ENCODE peak calls at places on chromosomes 7 and 10, in five cellular contexts. J, S, Z, D and W are unnamed samples. For H3K9me3 and H3K27me3, the result is how much of the 10 kb centered on the place peaks cover.

GRCh38 chr7:5481241-5482019 is 57.8 kb upstream of the TNRC18 start:
- DNase-seq in J (no peak), S (no peak), Z (no peak), D (no peak), W (no peak)

GRCh38 chr10:59143550-59143949 is 32.9 kb upstream of the PHYHIPL start:
- DNase-seq in J (no peak), S (no peak), Z (no peak), D (no peak), W (no peak)

GRCh38 chr7:51121945-51122425 is 194.6 kb downstream of the COBL start:
- DNase-seq in J (peak), S (no peak), Z (no peak), D (no peak), W (no peak)

GRCh38 chr7:134444198-134444960 is 14.5 kb downstream of the AKR1B1 start:
- DNase-seq in J (no peak), S (no peak), Z (no peak), D (no peak), W (no peak)

GRCh38 chr7:99829520-99830160 is 1.8 kb downstream of the CYP3A43 start:
- DNase-seq in J (no peak), S (no peak), Z (no peak), D (no peak), W (no peak)

GRCh38 chr7:23184709-23185354 is 3.0 kb downstream of the NUP42 start:
- DNase-seq in J (peak), S (peak), Z (no peak), D (peak), W (peak)

GRCh38 chr7:2934984-2935740 is 91.1 kb upstream of the GNA12 start:
- DNase-seq in J (no peak), S (no peak), Z (peak), D (no peak), W (no peak)

GRCh38 chr7:106309352-106309751 is 24.6 kb upstream of the NAMPT start:
- DNase-seq in J (no peak), S (no peak), Z (no peak), D (no peak), W (no peak)

GRCh38 chr7:44067064-44067951 is 1.9 kb upstream of the PGAM2 start:
- DNase-seq in J (no peak), S (no peak), Z (peak), D (no peak), W (no peak)

GRCh38 chr10:11898372-11899066 is 75.4 kb downstream of the PROSER2 start:
- DNase-seq in J (peak), S (peak), Z (no peak), D (no peak), W (no peak)

GRCh38 chr10:116849271-116850057 is at the start of gene ENO4:
- DNase-seq in J (peak), S (peak), Z (peak), D (peak), W (peak)

GRCh38 chr10:24953350-24954074 is 1.1 kb upstream of the PRTFDC1 start:
- DNase-seq in J (peak), S (peak), Z (no peak), D (peak), W (no peak)

GRCh38 chr7:75937958-75938786 is 23.2 kb downstream of the POR start:
- DNase-seq in J (peak), S (peak), Z (peak), D (peak), W (no peak)

GRCh38 chr7:20200361-20200760 is 16.8 kb downstream of the MACC1 start:
- DNase-seq in J (no peak), S (no peak), Z (no peak), D (no peak), W (no peak)

GRCh38 chr10:124736491-124737136 is 7.6 kb downstream of the FAM53B start:
- DNase-seq in J (peak), S (peak), Z (peak), D (peak), W (peak)

GRCh38 chr7:77331938-77332695 is 84.0 kb downstream of the GSAP start:
- DNase-seq in J (peak), S (peak), Z (no peak), D (peak), W (peak)

GRCh38 chr10:91635401-91636400 is 2.8 kb upstream of the PPP1R3C start:
- DNase-seq in J (peak), S (peak), Z (peak), D (peak), W (peak)

GRCh38 chr10:335151-335800 is 200.0 kb downstream of the ZMYND11 start:
- DNase-seq in J (peak), S (peak), Z (no peak), D (peak), W (no peak)

GRCh38 chr7:20083781-20084180 is 133.4 kb downstream of the MACC1 start:
- DNase-seq in J (peak), S (peak), Z (peak), D (peak), W (peak)

GRCh38 chr7:47709451-47709850 is 127.5 kb upstream of the TNS3 start:
- DNase-seq in J (no peak), S (no peak), Z (no peak), D (no peak), W (no peak)

GRCh38 chr7:18849130-18849529 is 268.3 kb downstream of the TWIST1 start:
- DNase-seq in J (no peak), S (no peak), Z (no peak), D (no peak), W (no peak)

GRCh38 chr10:80205478-80206276 is at the start of gene ANXA11:
- DNase-seq in J (peak), S (peak), Z (peak), D (peak), W (peak)

GRCh38 chr10:128570596-128570995 is 444.4 kb upstream of the MKI67 start:
- DNase-seq in J (no peak), S (no peak), Z (no peak), D (no peak), W (no peak)

GRCh38 chr10:87000491-87000890 is 19.6 kb upstream of the FAM25A start:
- DNase-seq in J (peak), S (peak), Z (no peak), D (no peak), W (no peak)

GRCh38 chr7:26151096-26151495 is 902 bp upstream of the NFE2L3 start:
- DNase-seq in J (no peak), S (no peak), Z (no peak), D (no peak), W (peak)

GRCh38 chr7:82964150-82964882 is 198.4 kb downstream of the PCLO start:
- DNase-seq in J (no peak), S (no peak), Z (no peak), D (no peak), W (no peak)

GRCh38 chr10:26931223-26931622 is 70.5 kb upstream of the ABI1 start:
- DNase-seq in J (no peak), S (no peak), Z (no peak), D (no peak), W (no peak)

GRCh38 chr7:1912472-1913289 is 242.6 kb downstream of the ELFN1 start:
- DNase-seq in J (peak), S (peak), Z (no peak), D (peak), W (peak)

GRCh38 chr7:121689749-121690148 is 183.2 kb upstream of the PTPRZ1 start:
- DNase-seq in J (no peak), S (no peak), Z (no peak), D (no peak), W (no peak)

GRCh38 chr10:21202766-21203457 is 305.8 kb upstream of the NEBL start:
- DNase-seq in J (peak), S (no peak), Z (no peak), D (no peak), W (no peak)

GRCh38 chr7:152925412-152926147 is 166.0 kb downstream of the ACTR3B start:
- DNase-seq in J (no peak), S (no peak), Z (no peak), D (no peak), W (no peak)

GRCh38 chr10:95836610-95837367 is 71.0 kb upstream of the CC2D2B start:
- DNase-seq in J (no peak), S (no peak), Z (no peak), D (no peak), W (no peak)
- H3K4me3 ChIP-seq in J (no peak), S (no peak), Z (no peak), D (no peak), W (no peak)

GRCh38 chr10:103529539-103529938 is 36.0 kb downstream of the NEURL1 start:
- DNase-seq in J (no peak), S (no peak), Z (no peak), D (no peak), W (no peak)
- H3K9me3 ChIP-seq in J (under half), S (under half), Z (under half), D (under half), W (under half)

GRCh38 chr7:151413241-151413640 is 3.4 kb upstream of the WDR86 start:
- DNase-seq in J (no peak), S (no peak), Z (no peak), D (no peak), W (no peak)
- H3K27me3 ChIP-seq in J (under half), S (half or more), Z (half or more), D (half or more), W (under half)

GRCh38 chr7:98209166-98209920 is 1.9 kb upstream of the BHLHA15 start:
- DNase-seq in J (no peak), S (no peak), Z (no peak), D (no peak), W (no peak)

GRCh38 chr7:98212532-98213041 is 1.3 kb downstream of the BHLHA15 start:
- DNase-seq in J (no peak), S (no peak), Z (peak), D (no peak), W (no peak)

GRCh38 chr7:98211221-98211675 is at the start of gene BHLHA15:
- DNase-seq in J (no peak), S (no peak), Z (peak), D (no peak), W (peak)

GRCh38 chr7:98211676-98212531 is 665 bp downstream of the BHLHA15 start:
- DNase-seq in J (no peak), S (no peak), Z (peak), D (no peak), W (no peak)

DNA sequence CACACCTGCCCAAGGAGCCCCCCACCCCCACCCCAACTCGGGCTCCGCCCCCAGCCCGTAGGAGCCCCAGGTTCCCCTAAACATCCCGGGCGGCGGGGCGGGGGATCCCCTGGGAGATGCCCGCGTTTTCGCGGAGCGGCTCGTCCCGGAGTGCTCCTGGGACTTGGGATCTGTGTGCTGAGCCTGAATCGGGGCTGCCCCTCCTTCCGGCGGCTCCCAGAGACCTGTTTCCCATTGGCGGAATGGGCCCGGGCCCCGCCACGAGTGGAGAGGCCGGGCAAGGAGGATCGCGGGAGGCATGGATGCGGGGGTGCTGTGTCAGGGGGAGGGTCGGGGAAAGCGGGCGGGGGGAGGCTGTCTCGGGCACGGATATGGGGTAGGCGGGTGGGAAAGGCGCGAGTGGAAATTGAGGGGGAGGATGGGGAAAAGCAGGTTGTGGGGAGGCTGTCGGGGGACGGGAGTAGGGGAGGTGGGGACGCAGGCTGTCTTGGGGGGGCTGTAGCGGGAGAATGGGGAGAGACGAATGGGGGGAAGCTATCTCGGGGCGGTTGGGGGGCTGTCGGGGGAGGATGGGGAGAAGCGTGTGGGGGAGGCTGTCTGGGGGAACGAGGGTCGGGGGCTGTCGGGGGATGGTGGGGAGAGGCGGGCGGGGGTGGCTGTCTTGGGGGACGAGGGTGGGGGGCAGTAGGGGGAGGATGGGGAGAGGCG is 572 bp upstream of the BHLHA15 start:
- DNase-seq in J (no peak), S (no peak), Z (peak), D (no peak), W (no peak)
- H3K4me3 ChIP-seq in J (no peak), S (peak), Z (peak), D (peak), W (no peak)

DNA sequence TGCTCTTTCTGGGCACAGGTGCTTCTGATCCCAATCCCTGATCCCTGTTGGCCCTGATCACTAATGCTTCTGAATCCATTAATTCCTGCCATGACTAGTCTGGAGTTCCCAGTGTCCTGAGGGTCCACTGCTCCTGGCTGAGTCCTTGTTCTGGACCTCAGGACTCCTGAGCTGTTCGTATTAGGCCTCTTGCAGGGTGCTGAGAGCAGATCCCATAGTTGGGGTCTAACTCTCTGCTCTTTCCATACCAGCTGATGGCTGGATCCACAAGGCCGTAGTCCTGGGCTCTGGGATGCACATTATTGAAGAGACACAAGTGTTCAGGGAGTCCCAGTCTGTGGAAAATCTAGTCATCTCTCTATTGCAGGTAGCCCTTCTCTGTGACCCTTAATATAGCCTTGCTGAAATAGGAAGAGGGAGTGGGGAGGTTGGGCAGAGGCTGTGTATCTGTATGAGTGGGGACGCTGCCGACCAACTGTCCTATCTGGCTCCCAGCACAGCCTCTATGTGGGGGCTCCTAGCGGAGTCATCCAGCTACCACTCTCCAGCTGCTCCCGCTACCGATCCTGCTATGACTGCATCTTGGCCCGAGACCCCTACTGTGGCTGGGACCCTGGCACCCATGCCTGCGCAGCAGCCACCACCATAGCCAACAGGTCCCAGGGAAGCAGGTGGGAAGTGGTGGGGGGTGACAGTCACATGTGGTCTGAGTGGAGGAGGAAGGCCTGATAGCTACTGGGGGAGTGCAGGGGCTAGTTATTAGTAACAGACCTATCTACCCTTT is 6.8 kb downstream of the MRPL43 start:
- DNase-seq in J (no peak), S (no peak), Z (peak), D (no peak), W (no peak)
- H3K9me3 ChIP-seq in J (under half), S (under half), Z (under half), D (under half), W (under half)

GRCh38 chr10:4809156-4809555 is 16.9 kb upstream of the AKR1E2 start:
- DNase-seq in J (no peak), S (no peak), Z (no peak), D (no peak), W (no peak)
- H3K27me3 ChIP-seq in J (under half), S (under half), Z (under half), D (under half), W (under half)